ENCODE peak calls at places on chromosome 14, in nine cellular contexts. K, H, G, D, J, M, P, L and Q are unnamed samples.

GRCh38 chr14:61225304-61225703 is 55.8 kb downstream of the TMEM30B start:
- DNase-seq in K (no peak), P (no peak), J (no peak), L (no peak), H (no peak), M (no peak), D (no peak), G (no peak), Q (no peak)

GRCh38 chr14:81834308-81834707 is 300.7 kb upstream of the SEL1L start:
- DNase-seq in J (no peak), D (no peak), H (no peak), L (no peak), K (no peak), M (no peak), G (no peak), P (no peak), Q (no peak)

GRCh38 chr14:77208266-77208978 is 26.8 kb downstream of the TMEM63C start:
- DNase-seq in J (peak; percentile 65), D (no peak), M (no peak), L (peak; percentile 56), H (no peak), P (peak; percentile 84), G (no peak), K (peak; percentile 74), Q (peak; percentile 45)

GRCh38 chr14:84751745-84752144 is 778.2 kb upstream of the FLRT2 start:
- DNase-seq in L (no peak), P (no peak), G (no peak), J (no peak), K (no peak), M (no peak), H (no peak), D (no peak), Q (no peak)

GRCh38 chr14:102795060-102795925 is 18.0 kb downstream of the TRAF3 start:
- DNase-seq in K (peak; percentile 48), P (peak; percentile 94), G (peak; percentile 29), L (no peak), M (no peak), J (peak; percentile 72), H (peak; percentile 49), D (peak; percentile 43), Q (no peak)

GRCh38 chr14:69612014-69612758 is 790 bp downstream of the SUSD6 start:
- DNase-seq in M (peak; percentile 38), L (peak; percentile 50), P (peak; percentile 71), G (no peak), K (no peak), D (peak; percentile 68), J (peak; percentile 31), H (no peak), Q (peak; percentile 46)

GRCh38 chr14:88791629-88792571 is 853 bp downstream of the EML5 start:
- DNase-seq in H (no peak), G (no peak), K (peak; percentile 28), P (peak; percentile 11), M (no peak), J (peak; percentile 76), D (peak; percentile 44), L (no peak), Q (peak; percentile 11)

GRCh38 chr14:94341654-94342333 is 18.7 kb upstream of the SERPINA6 start:
- DNase-seq in G (no peak), L (no peak), J (no peak), M (no peak), P (no peak), H (no peak), K (no peak), D (no peak), Q (no peak)

GRCh38 chr14:22898302-22898894 is 15.4 kb downstream of the REM2 start:
- DNase-seq in D (no peak), G (no peak), P (peak; percentile 55), M (no peak), H (peak; percentile 44), K (no peak), J (no peak), L (no peak), Q (no peak)

GRCh38 chr14:99166506-99166905 is 105.5 kb downstream of the BCL11B start:
- DNase-seq in P (no peak), H (no peak), M (no peak), K (no peak), J (no peak), D (no peak), L (no peak), G (no peak), Q (no peak)

GRCh38 chr14:106276326-106277267 is 750.2 kb downstream of the TMEM121 start:
- DNase-seq in G (no peak), M (no peak), K (no peak), L (no peak), H (no peak), D (no peak), J (no peak), P (no peak), Q (no peak)

GRCh38 chr14:92549853-92550244 is 36.3 kb downstream of the RIN3 start:
- DNase-seq in K (no peak), L (no peak), J (no peak), P (no peak), G (no peak), M (no peak), H (no peak), D (no peak), Q (no peak)

GRCh38 chr14:24334431-24335271 is at the start of gene ADCY4:
- DNase-seq in K (no peak), L (no peak), M (no peak), P (peak; percentile 38), H (no peak), D (no peak), G (no peak), J (no peak), Q (no peak)

GRCh38 chr14:104287301-104288009 is 149.1 kb downstream of the KIF26A start:
- DNase-seq in H (no peak), P (no peak), M (no peak), D (no peak), G (no peak), J (no peak), K (no peak), L (no peak), Q (no peak)

GRCh38 chr14:53316504-53316903 is 163.4 kb upstream of the DDHD1 start:
- DNase-seq in P (no peak), H (no peak), M (no peak), L (no peak), G (no peak), D (no peak), K (no peak), J (no peak), Q (no peak)

GRCh38 chr14:50173891-50174290 is 57.5 kb downstream of the SOS2 start:
- DNase-seq in J (no peak), L (no peak), D (no peak), K (no peak), G (no peak), H (no peak), P (no peak), M (no peak), Q (no peak)

GRCh38 chr14:22200977-22201605 is 387.9 kb downstream of the DAD1 start:
- DNase-seq in G (no peak), H (no peak), J (no peak), D (peak; percentile 43), L (peak; percentile 33), P (peak; percentile 71), M (no peak), K (no peak), Q (no peak)

GRCh38 chr14:65434216-65434850 is 21.8 kb downstream of the FUT8 start:
- DNase-seq in M (no peak), D (peak; percentile 33), H (no peak), J (no peak), P (peak; percentile 26), L (no peak), G (no peak), K (no peak), Q (no peak)

GRCh38 chr14:34628681-34629135 is 1.2 kb downstream of the SNX6 start:
- DNase-seq in J (no peak), D (no peak), L (no peak), P (peak; percentile 22), K (no peak), M (peak; percentile 4), G (no peak), H (no peak), Q (peak; percentile 3)

GRCh38 chr14:63224196-63224595 is 20.0 kb downstream of the RHOJ start:
- DNase-seq in L (no peak), H (no peak), M (no peak), J (peak; percentile 4), P (no peak), D (no peak), G (no peak), K (no peak), Q (no peak)

GRCh38 chr14:38762436-38762835 is 340.6 kb downstream of the SEC23A start:
- DNase-seq in L (no peak), M (no peak), K (no peak), P (no peak), J (no peak), D (no peak), G (no peak), H (peak; percentile 25), Q (no peak)

GRCh38 chr14:100106661-100107112 is 41.5 kb downstream of the EVL start:
- DNase-seq in L (no peak), G (no peak), K (no peak), P (no peak), J (no peak), H (no peak), D (no peak), M (no peak), Q (no peak)

GRCh38 chr14:50041980-50042379 is 74.4 kb downstream of the VCPKMT start:
- DNase-seq in K (no peak), D (no peak), P (no peak), G (no peak), M (no peak), J (no peak), H (no peak), L (no peak), Q (no peak)

GRCh38 chr14:71956920-71957563 is 24.8 kb downstream of the RGS6 start:
- DNase-seq in K (no peak), G (no peak), P (no peak), M (no peak), H (no peak), J (no peak), D (no peak), L (no peak), Q (no peak)

GRCh38 chr14:71523630-71524320 is 408.5 kb upstream of the RGS6 start:
- DNase-seq in L (no peak), J (no peak), P (peak; percentile 70), G (no peak), D (no peak), K (no peak), H (no peak), M (no peak), Q (no peak)